ENCODE peak calls at places on chromosomes 6 and 20, in five cellular contexts. One of them, this sample, is unnamed.

GRCh38 chr6:106600329-106600728 is 29.0 kb downstream of the RTN4IP1 start:
- DNase-seq in H9: no peak
- DNase-seq in IMR-90: peak
- DNase-seq in mesendoderm: no peak
- DNase-seq in neuronal stem cell: no peak
- DNase-seq in this sample: no peak

GRCh38 chr20:52747736-52748135 is 224.4 kb upstream of the TSHZ2 start:
- DNase-seq in neuronal stem cell: peak
- DNase-seq in H9: peak
- DNase-seq in IMR-90: no peak
- DNase-seq in mesendoderm: peak
- DNase-seq in this sample: peak

GRCh38 chr6:27873101-27874030 is 38.8 kb downstream of the OR2B2 start:
- DNase-seq in neuronal stem cell: peak
- DNase-seq in H9: peak
- DNase-seq in IMR-90: peak
- DNase-seq in mesendoderm: peak
- DNase-seq in this sample: peak

GRCh38 chr20:50246367-50247195 is 56.0 kb downstream of the CEBPB start:
- DNase-seq in IMR-90: no peak
- DNase-seq in mesendoderm: no peak
- DNase-seq in H9: no peak
- DNase-seq in neuronal stem cell: no peak
- DNase-seq in this sample: no peak

GRCh38 chr6:151661928-151662327 is 145.6 kb upstream of the ESR1 start:
- DNase-seq in neuronal stem cell: no peak
- DNase-seq in H9: peak
- DNase-seq in IMR-90: no peak
- DNase-seq in mesendoderm: peak
- DNase-seq in this sample: no peak

GRCh38 chr6:129981598-129981997 is 36.8 kb upstream of the L3MBTL3 start:
- DNase-seq in IMR-90: peak
- DNase-seq in mesendoderm: no peak
- DNase-seq in H9: no peak
- DNase-seq in neuronal stem cell: no peak
- DNase-seq in this sample: peak

GRCh38 chr20:25017257-25017803 is 24.8 kb upstream of the APMAP start:
- DNase-seq in neuronal stem cell: no peak
- DNase-seq in H9: peak
- DNase-seq in IMR-90: no peak
- DNase-seq in mesendoderm: peak
- DNase-seq in this sample: no peak

GRCh38 chr20:2780948-2781347 is 19.5 kb downstream of the CPXM1 start:
- DNase-seq in mesendoderm: no peak
- DNase-seq in IMR-90: no peak
- DNase-seq in neuronal stem cell: no peak
- DNase-seq in H9: no peak
- DNase-seq in this sample: no peak

GRCh38 chr6:97630592-97630991 is 347.6 kb upstream of the MMS22L start:
- DNase-seq in IMR-90: peak
- DNase-seq in mesendoderm: no peak
- DNase-seq in H9: no peak
- DNase-seq in neuronal stem cell: no peak
- DNase-seq in this sample: no peak

GRCh38 chr6:100657678-100658330 is 193.1 kb upstream of the SIM1 start:
- DNase-seq in mesendoderm: no peak
- DNase-seq in H9: no peak
- DNase-seq in IMR-90: peak
- DNase-seq in neuronal stem cell: no peak
- DNase-seq in this sample: peak

GRCh38 chr6:121682666-121683065 is 247.2 kb downstream of the GJA1 start:
- DNase-seq in neuronal stem cell: no peak
- DNase-seq in H9: no peak
- DNase-seq in mesendoderm: no peak
- DNase-seq in IMR-90: no peak
- DNase-seq in this sample: no peak

GRCh38 chr6:43199912-43200311 is 17.9 kb downstream of the CUL9 start:
- DNase-seq in mesendoderm: no peak
- DNase-seq in neuronal stem cell: no peak
- DNase-seq in IMR-90: no peak
- DNase-seq in H9: no peak
- DNase-seq in this sample: no peak

GRCh38 chr6:10316327-10316726 is 98.5 kb downstream of the TFAP2A start:
- DNase-seq in mesendoderm: no peak
- DNase-seq in H9: no peak
- DNase-seq in IMR-90: peak
- DNase-seq in neuronal stem cell: no peak
- DNase-seq in this sample: peak

GRCh38 chr6:53898026-53898795 is 103.4 kb downstream of the LRRC1 start:
- DNase-seq in IMR-90: peak
- DNase-seq in H9: no peak
- DNase-seq in mesendoderm: no peak
- DNase-seq in neuronal stem cell: no peak
- DNase-seq in this sample: peak

GRCh38 chr6:105317607-105318533 is 85.0 kb downstream of the PREP start:
- DNase-seq in mesendoderm: peak
- DNase-seq in H9: no peak
- DNase-seq in IMR-90: no peak
- DNase-seq in neuronal stem cell: no peak
- DNase-seq in this sample: no peak

GRCh38 chr6:159395614-159396013 is 226.4 kb downstream of the FNDC1 start:
- DNase-seq in neuronal stem cell: no peak
- DNase-seq in IMR-90: no peak
- DNase-seq in mesendoderm: no peak
- DNase-seq in H9: no peak
- DNase-seq in this sample: no peak

GRCh38 chr6:78947962-78948361 is 80.6 kb downstream of the IRAK1BP1 start:
- DNase-seq in H9: no peak
- DNase-seq in neuronal stem cell: no peak
- DNase-seq in mesendoderm: no peak
- DNase-seq in IMR-90: peak
- DNase-seq in this sample: peak

GRCh38 chr6:146295695-146296094 is 247.9 kb upstream of the RAB32 start:
- DNase-seq in IMR-90: no peak
- DNase-seq in neuronal stem cell: no peak
- DNase-seq in mesendoderm: no peak
- DNase-seq in H9: no peak
- DNase-seq in this sample: no peak

GRCh38 chr6:134502614-134503541 is 185.0 kb upstream of the SGK1 start:
- DNase-seq in neuronal stem cell: no peak
- DNase-seq in H9: no peak
- DNase-seq in mesendoderm: no peak
- DNase-seq in IMR-90: no peak
- DNase-seq in this sample: no peak

GRCh38 chr6:1509241-1509640 is 100.5 kb upstream of the FOXC1 start:
- DNase-seq in mesendoderm: no peak
- DNase-seq in IMR-90: no peak
- DNase-seq in neuronal stem cell: no peak
- DNase-seq in H9: no peak
- DNase-seq in this sample: no peak

GRCh38 chr6:38603492-38603891 is 36.2 kb downstream of the BTBD9 start:
- DNase-seq in H9: no peak
- DNase-seq in IMR-90: no peak
- DNase-seq in neuronal stem cell: no peak
- DNase-seq in mesendoderm: no peak
- DNase-seq in this sample: no peak
- H2AK5ac ChIP-seq in H9: no peak
- H2AK5ac ChIP-seq in IMR-90: no peak
- H2AK5ac ChIP-seq in neuronal stem cell: no peak
- H2AK5ac ChIP-seq in mesendoderm: no peak
- H2AK5ac ChIP-seq in this sample: no peak

GRCh38 chr6:168834814-168835213 is 393.8 kb downstream of the SMOC2 start:
- DNase-seq in mesendoderm: no peak
- DNase-seq in H9: no peak
- DNase-seq in neuronal stem cell: no peak
- DNase-seq in IMR-90: no peak
- DNase-seq in this sample: no peak

GRCh38 chr6:168834188-168834587 is 393.2 kb downstream of the SMOC2 start:
- DNase-seq in IMR-90: no peak
- DNase-seq in mesendoderm: no peak
- DNase-seq in H9: no peak
- DNase-seq in neuronal stem cell: no peak
- DNase-seq in this sample: no peak

GRCh38 chr6:168837231-168837903 is 396.4 kb downstream of the SMOC2 start:
- DNase-seq in neuronal stem cell: no peak
- DNase-seq in mesendoderm: no peak
- DNase-seq in H9: no peak
- DNase-seq in IMR-90: no peak
- DNase-seq in this sample: no peak

GRCh38 chr6:168841609-168842278 is 400.8 kb downstream of the SMOC2 start:
- DNase-seq in neuronal stem cell: no peak
- DNase-seq in H9: no peak
- DNase-seq in IMR-90: no peak
- DNase-seq in mesendoderm: no peak
- DNase-seq in this sample: no peak

DNA sequence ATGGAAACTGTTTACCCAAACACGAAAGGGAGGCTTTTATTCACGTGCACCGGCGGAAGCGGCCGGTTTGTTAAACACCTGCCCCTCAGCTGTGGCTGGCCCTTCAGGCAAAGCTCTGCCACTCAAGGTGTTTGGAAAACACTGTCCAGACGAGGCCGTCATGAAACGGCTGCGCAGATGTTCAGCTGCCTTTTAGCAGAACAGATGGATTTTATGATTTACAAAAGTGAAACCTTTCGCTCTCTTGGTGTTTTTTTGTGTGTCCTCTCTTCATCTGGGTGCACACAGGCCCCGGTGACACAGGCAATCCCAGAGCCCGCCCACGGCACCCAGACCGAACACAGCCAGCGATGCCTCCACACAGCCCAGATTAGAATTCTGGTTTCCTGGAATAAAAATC is 397.0 kb downstream of the SMOC2 start:
- DNase-seq in IMR-90: no peak
- DNase-seq in mesendoderm: no peak
- DNase-seq in neuronal stem cell: no peak
- DNase-seq in H9: no peak
- DNase-seq in this sample: no peak
- H4K8ac ChIP-seq in IMR-90: no peak
- H4K8ac ChIP-seq in mesendoderm: no peak
- H4K8ac ChIP-seq in neuronal stem cell: no peak
- H4K8ac ChIP-seq in H9: no peak
- H4K8ac ChIP-seq in this sample: no peak

GRCh38 chr6:11491998-11492397 is 45.6 kb upstream of the TMEM170B start:
- DNase-seq in neuronal stem cell: no peak
- DNase-seq in IMR-90: no peak
- DNase-seq in H9: no peak
- DNase-seq in mesendoderm: no peak
- DNase-seq in this sample: peak

GRCh38 chr6:11492444-11493300 is 44.9 kb upstream of the TMEM170B start:
- DNase-seq in IMR-90: no peak
- DNase-seq in neuronal stem cell: no peak
- DNase-seq in mesendoderm: no peak
- DNase-seq in H9: no peak
- DNase-seq in this sample: peak

GRCh38 chr6:11493979-11494378 is 43.6 kb upstream of the TMEM170B start:
- DNase-seq in H9: no peak
- DNase-seq in neuronal stem cell: no peak
- DNase-seq in IMR-90: no peak
- DNase-seq in mesendoderm: no peak
- DNase-seq in this sample: no peak

GRCh38 chr6:11490996-11491395 is 46.6 kb upstream of the TMEM170B start:
- DNase-seq in mesendoderm: no peak
- DNase-seq in H9: no peak
- DNase-seq in IMR-90: no peak
- DNase-seq in neuronal stem cell: no peak
- DNase-seq in this sample: no peak

GRCh38 chr6:11491596-11491995 is 46.0 kb upstream of the TMEM170B start:
- DNase-seq in H9: no peak
- DNase-seq in neuronal stem cell: no peak
- DNase-seq in IMR-90: no peak
- DNase-seq in mesendoderm: no peak
- DNase-seq in this sample: no peak
- H2AK5ac ChIP-seq in H9: no peak
- H2AK5ac ChIP-seq in neuronal stem cell: no peak
- H2AK5ac ChIP-seq in IMR-90: peak
- H2AK5ac ChIP-seq in mesendoderm: no peak
- H2AK5ac ChIP-seq in this sample: no peak

GRCh38 chr6:136962661-136963060 is 40.6 kb downstream of the SLC35D3 start:
- DNase-seq in IMR-90: no peak
- DNase-seq in H9: peak
- DNase-seq in mesendoderm: peak
- DNase-seq in neuronal stem cell: no peak
- DNase-seq in this sample: peak

GRCh38 chr6:136963259-136963658 is 41.2 kb downstream of the SLC35D3 start:
- DNase-seq in neuronal stem cell: no peak
- DNase-seq in IMR-90: no peak
- DNase-seq in mesendoderm: no peak
- DNase-seq in H9: no peak
- DNase-seq in this sample: no peak

GRCh38 chr6:136967874-136968752 is 46.0 kb downstream of the SLC35D3 start:
- DNase-seq in IMR-90: peak
- DNase-seq in H9: peak
- DNase-seq in neuronal stem cell: peak
- DNase-seq in mesendoderm: peak
- DNase-seq in this sample: peak

GRCh38 chr6:136961848-136962247 is 39.7 kb downstream of the SLC35D3 start:
- DNase-seq in IMR-90: no peak
- DNase-seq in neuronal stem cell: no peak
- DNase-seq in H9: no peak
- DNase-seq in mesendoderm: no peak
- DNase-seq in this sample: no peak

GRCh38 chr6:136964368-136964767 is 42.3 kb downstream of the SLC35D3 start:
- DNase-seq in neuronal stem cell: no peak
- DNase-seq in IMR-90: no peak
- DNase-seq in H9: no peak
- DNase-seq in mesendoderm: no peak
- DNase-seq in this sample: no peak
- H4K8ac ChIP-seq in neuronal stem cell: no peak
- H4K8ac ChIP-seq in IMR-90: no peak
- H4K8ac ChIP-seq in H9: no peak
- H4K8ac ChIP-seq in mesendoderm: no peak
- H4K8ac ChIP-seq in this sample: no peak

GRCh38 chr20:44659931-44660330 is 8.4 kb upstream of the ADA start:
- DNase-seq in IMR-90: no peak
- DNase-seq in mesendoderm: no peak
- DNase-seq in H9: no peak
- DNase-seq in neuronal stem cell: no peak
- DNase-seq in this sample: no peak
- H2AK5ac ChIP-seq in IMR-90: no peak
- H2AK5ac ChIP-seq in mesendoderm: no peak
- H2AK5ac ChIP-seq in H9: no peak
- H2AK5ac ChIP-seq in neuronal stem cell: no peak
- H2AK5ac ChIP-seq in this sample: no peak

DNA sequence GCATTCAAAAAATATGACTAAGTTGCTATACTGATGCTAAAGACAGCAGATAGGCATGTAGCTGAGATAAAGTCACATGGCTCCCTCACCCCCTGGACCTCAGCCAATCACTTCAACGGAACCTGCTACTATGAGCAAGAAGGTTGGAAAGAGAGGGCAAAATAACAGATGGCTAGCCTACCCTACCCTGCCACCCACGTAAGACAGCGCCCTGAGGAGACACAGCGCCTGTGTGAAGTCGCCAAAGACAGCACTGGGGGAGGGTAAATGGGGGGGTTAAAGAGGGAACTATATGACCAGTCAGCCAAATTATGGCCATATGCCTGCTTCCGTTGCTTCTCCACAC is 163.2 kb downstream of the RALGAPA2 start:
- DNase-seq in IMR-90: no peak
- DNase-seq in neuronal stem cell: no peak
- DNase-seq in H9: no peak
- DNase-seq in mesendoderm: no peak
- DNase-seq in this sample: no peak
- H4K8ac ChIP-seq in IMR-90: no peak
- H4K8ac ChIP-seq in neuronal stem cell: no peak
- H4K8ac ChIP-seq in H9: no peak
- H4K8ac ChIP-seq in mesendoderm: no peak
- H4K8ac ChIP-seq in this sample: no peak

GRCh38 chr20:31605031-31605901 is at the start of gene ID1:
- DNase-seq in neuronal stem cell: peak
- DNase-seq in H9: peak
- DNase-seq in IMR-90: peak
- DNase-seq in mesendoderm: peak
- DNase-seq in this sample: peak
- H2AK5ac ChIP-seq in neuronal stem cell: peak
- H2AK5ac ChIP-seq in H9: no peak
- H2AK5ac ChIP-seq in IMR-90: peak
- H2AK5ac ChIP-seq in mesendoderm: no peak
- H2AK5ac ChIP-seq in this sample: no peak

This sample was measured in mesenchymal stem cell.